ENCODE peak calls at places on chromosomes 1 and 21, in four cellular contexts. T, V, A and L are unnamed samples.

GRCh38 chr1:214440219-214440965 is 111.0 kb downstream of the PTPN14 start:
- DNase-seq in T (no peak), V (no peak), A (no peak), L (no peak)

GRCh38 chr1:112502827-112503226 is 5.9 kb upstream of the WNT2B start:
- DNase-seq in T (no peak), V (no peak), A (no peak), L (no peak)

GRCh38 chr1:172609528-172609927 is 49.4 kb upstream of the FASLG start:
- DNase-seq in T (no peak), V (no peak), A (no peak), L (peak; percentile 36)

GRCh38 chr21:42538479-42539275 is 25.0 kb downstream of the SLC37A1 start:
- DNase-seq in T (no peak), V (no peak), A (no peak), L (no peak)

GRCh38 chr1:23420778-23421177 is 3.8 kb downstream of the TCEA3 start:
- DNase-seq in T (no peak), V (no peak), A (no peak), L (no peak)

GRCh38 chr1:221366495-221367095 is 375.3 kb downstream of the DUSP10 start:
- DNase-seq in T (no peak), V (no peak), A (no peak), L (no peak)

GRCh38 chr1:46248122-46248920 is 758 bp downstream of the RAD54L start:
- DNase-seq in T (peak; percentile 52), V (no peak), A (peak; percentile 19), L (no peak)

GRCh38 chr1:84223751-84224432 is 77.6 kb upstream of the SAMD13 start:
- DNase-seq in T (no peak), V (no peak), A (no peak), L (no peak)

GRCh38 chr1:117093091-117093534 is 28.4 kb downstream of the TRIM45 start:
- DNase-seq in T (peak; percentile 31), V (peak; percentile 16), A (peak; percentile 62), L (no peak)

GRCh38 chr1:87362834-87363426 is 34.2 kb downstream of the LMO4 start:
- DNase-seq in T (no peak), V (no peak), A (no peak), L (no peak)

GRCh38 chr1:94739521-94740061 is 80.6 kb upstream of the SLC44A3 start:
- DNase-seq in T (no peak), V (no peak), A (peak; percentile 78), L (no peak)

GRCh38 chr1:2832506-2833453 is 31.3 kb upstream of the TTC34 start:
- DNase-seq in T (no peak), V (no peak), A (no peak), L (no peak)

GRCh38 chr1:5637171-5637570 is 355.1 kb downstream of the NPHP4 start:
- DNase-seq in T (peak; percentile 26), V (peak; percentile 43), A (no peak), L (peak; percentile 20)

GRCh38 chr1:113674591-113674990 is 84.7 kb downstream of the PHTF1 start:
- DNase-seq in T (no peak), V (no peak), A (no peak), L (no peak)

GRCh38 chr21:18058731-18059398 is 185.8 kb upstream of the CHODL start:
- DNase-seq in T (no peak), V (no peak), A (no peak), L (no peak)

GRCh38 chr1:59146056-59146455 is 150.8 kb upstream of the FGGY start:
- DNase-seq in T (no peak), V (no peak), A (no peak), L (no peak)

GRCh38 chr1:14320518-14320917 is 278.0 kb upstream of the KAZN start:
- DNase-seq in T (no peak), V (no peak), A (no peak), L (no peak)

GRCh38 chr1:7528386-7529031 is 242.6 kb upstream of the VAMP3 start:
- DNase-seq in T (no peak), V (no peak), A (no peak), L (no peak)

GRCh38 chr1:43274125-43274803 is 4.5 kb downstream of the TMEM125 start:
- DNase-seq in T (no peak), V (no peak), A (no peak), L (peak; percentile 32)

GRCh38 chr1:9413143-9413876 is 120.6 kb downstream of the SPSB1 start:
- DNase-seq in T (peak; percentile 86), V (no peak), A (peak; percentile 82), L (peak; percentile 45)

GRCh38 chr1:30520461-30520860 is 202.9 kb downstream of the MATN1 start:
- DNase-seq in T (peak; percentile 3), V (no peak), A (no peak), L (no peak)

GRCh38 chr1:155979525-155980343 is 1.4 kb upstream of the ARHGEF2 start:
- DNase-seq in T (no peak), V (no peak), A (no peak), L (no peak)

GRCh38 chr21:45889115-45889708 is 92.4 kb upstream of the COL6A1 start:
- DNase-seq in T (no peak), V (no peak), A (no peak), L (no peak)

GRCh38 chr1:76576876-76577817 is 290.1 kb upstream of the ST6GALNAC5 start:
- DNase-seq in T (no peak), V (no peak), A (no peak), L (no peak)

GRCh38 chr21:25512095-25513086 is 94.9 kb downstream of the MRPL39 start:
- DNase-seq in T (no peak), V (peak; percentile 37), A (no peak), L (peak; percentile 16)

GRCh38 chr1:177130426-177130825 is 34.1 kb downstream of the ASTN1 start:
- DNase-seq in T (no peak), V (no peak), A (no peak), L (no peak)

GRCh38 chr1:12447301-12447700 is 170.7 kb downstream of the DHRS3 start:
- DNase-seq in T (no peak), V (no peak), A (no peak), L (no peak)
- H3K27ac ChIP-seq in T (peak overlapping the region; percentile 81), V (peak overlapping the region; percentile 87), A (peak overlapping the region; percentile 85), L (no peak overlapping the region)

DNA sequence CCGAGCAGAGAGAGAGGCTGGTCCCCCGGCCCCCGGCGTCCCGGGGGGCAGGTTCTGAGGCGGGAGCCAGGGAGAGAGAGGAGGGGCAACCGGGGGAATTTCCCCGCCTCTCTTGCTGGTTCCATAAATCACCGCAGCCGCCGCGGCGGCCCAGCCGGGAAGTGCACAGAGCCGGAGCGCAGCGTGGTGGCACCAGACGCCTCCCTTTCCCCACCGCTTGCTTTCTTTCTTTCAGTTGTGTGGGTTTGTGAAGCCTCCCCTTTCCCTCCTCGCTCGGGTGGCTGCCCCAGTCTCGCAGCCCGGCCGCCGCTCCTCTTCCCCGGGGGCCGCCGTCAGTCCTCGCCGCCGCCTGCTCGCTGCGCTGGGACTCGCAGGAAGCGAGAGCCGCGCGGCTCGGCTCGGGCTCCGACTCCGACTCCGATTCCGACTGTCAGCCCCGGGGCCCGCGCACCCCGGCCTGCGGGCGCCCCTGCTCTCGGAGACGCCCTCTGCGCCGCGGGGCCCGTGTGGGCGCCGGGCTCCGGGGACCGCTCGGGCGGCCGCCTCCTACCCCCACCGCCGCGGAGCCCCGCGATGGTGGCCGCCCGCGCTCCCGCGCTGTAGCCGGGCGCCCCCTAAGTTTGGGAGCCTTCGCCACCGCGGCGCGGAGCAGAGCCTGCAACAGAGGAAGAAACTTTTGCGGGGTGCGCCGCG is at the start of gene CACHD1:
- DNase-seq in T (peak; percentile 83), V (peak; percentile 64), A (peak; percentile 79), L (peak; percentile 17)
- H3K9me3 ChIP-seq in T (no peaks in the 10 kb centered on the region), V (no peaks in the 10 kb centered on the region), A (no peaks in the 10 kb centered on the region), L (no peaks in the 10 kb centered on the region)

GRCh38 chr1:153626477-153626928 is 802 bp downstream of the S100A13 start:
- DNase-seq in T (no peak), V (no peak), A (no peak), L (no peak)
- H3K4me3 ChIP-seq in T (peak overlapping the region; percentile 41), V (peak overlapping the region; percentile 46), A (peak overlapping the region; percentile 66), L (no peak overlapping the region)

GRCh38 chr1:27602510-27603319 is 1.2 kb downstream of the AHDC1 start:
- DNase-seq in T (peak; percentile 72), V (no peak), A (peak; percentile 78), L (no peak)
- H3K27ac ChIP-seq in T (peak overlapping the region; percentile 94), V (peak overlapping the region; percentile 98), A (peak overlapping the region; percentile 99), L (peak overlapping the region; percentile 63)

DNA sequence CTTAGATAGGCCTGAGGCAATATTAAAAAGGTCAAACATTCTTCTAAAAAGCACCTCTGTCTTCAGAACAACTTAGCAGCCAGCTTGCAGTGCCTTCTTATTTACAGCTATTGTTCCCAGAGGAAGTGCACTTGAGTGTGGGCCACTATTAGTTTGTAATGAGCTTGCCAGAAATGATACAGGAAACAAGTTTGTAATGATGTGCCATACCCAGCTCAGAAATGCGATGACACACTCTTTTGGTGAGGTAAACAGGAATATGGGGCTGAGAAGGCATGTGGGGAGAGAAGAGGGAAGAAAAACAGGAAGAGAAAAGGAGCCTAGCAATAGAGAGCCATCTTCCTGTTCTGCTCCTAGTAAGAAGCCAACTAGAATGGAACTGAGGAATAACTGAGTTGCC is 295.4 kb downstream of the AGBL4 start:
- DNase-seq in T (no peak), V (no peak), A (no peak), L (no peak)
- H3K9me3 ChIP-seq in T (peaks cover 13% of the 10 kb centered on the region), V (no peaks in the 10 kb centered on the region), A (no peaks in the 10 kb centered on the region), L (no peaks in the 10 kb centered on the region)